ENCODE peak calls at places on chromosomes 1 and 21, in seven cellular contexts. E is HCT116, Z is aorta, F is left ventricle myocardium inferior, K is NT2/D1, J is PC-3, C is SK-N-SH. G is an unnamed sample. For H3K27me3, the result is how much of the 10 kb centered on the place peaks cover.

GRCh38 chr1:41547781-41548560 is 63.5 kb upstream of the EDN2 start:
- DNase-seq in K (no peak), C (no peak), J (no peak), E (no peak), F (no peak), Z (no peak), G (no peak)

GRCh38 chr1:115116511-115116910 is 27.2 kb upstream of the TSPAN2 start:
- DNase-seq in Z (no peak), F (no peak), C (no peak), E (no peak), J (peak), K (no peak), G (no peak)

GRCh38 chr21:20257052-20257451 is 741.2 kb upstream of the NCAM2 start:
- DNase-seq in C (no peak), Z (no peak), K (no peak), J (no peak), F (no peak), E (no peak), G (no peak)

GRCh38 chr1:222104661-222105392 is 362.9 kb upstream of the DUSP10 start:
- DNase-seq in E (no peak), K (no peak), F (no peak), C (no peak), J (no peak), Z (no peak), G (no peak)

GRCh38 chr1:114510235-114511047 is 562 bp downstream of the TRIM33 start:
- DNase-seq in Z (peak), C (peak), K (no peak), E (peak), F (peak), J (no peak), G (peak)

GRCh38 chr1:205627956-205628355 is 3.9 kb downstream of the ELK4 start:
- DNase-seq in E (no peak), Z (no peak), J (no peak), K (no peak), F (no peak), C (no peak), G (no peak)

GRCh38 chr1:211752951-211753486 is 77.5 kb downstream of the LPGAT1 start:
- DNase-seq in K (no peak), F (no peak), C (no peak), E (no peak), J (no peak), Z (no peak), G (no peak)

GRCh38 chr21:32732544-32732943 is 4.7 kb upstream of the SYNJ1 start:
- DNase-seq in E (no peak), J (peak), F (no peak), C (no peak), K (no peak), Z (no peak), G (no peak)

GRCh38 chr21:45525153-45525909 is 16.9 kb downstream of the SLC19A1 start:
- DNase-seq in C (no peak), F (peak), J (no peak), E (no peak), K (no peak), Z (peak), G (peak)

GRCh38 chr21:34945288-34945687 is 103.8 kb downstream of the RUNX1 start:
- DNase-seq in F (no peak), E (no peak), K (no peak), Z (no peak), C (no peak), J (no peak), G (no peak)

GRCh38 chr1:228866498-228866897 is 131.2 kb downstream of the RHOU start:
- DNase-seq in C (peak), F (no peak), J (no peak), Z (no peak), K (no peak), E (no peak), G (no peak)

GRCh38 chr1:36161656-36162531 is 5.9 kb downstream of the MAP7D1 start:
- DNase-seq in Z (peak), E (no peak), K (no peak), J (peak), C (no peak), F (no peak), G (peak)

GRCh38 chr1:115196291-115196690 is 107.0 kb upstream of the TSPAN2 start:
- DNase-seq in E (no peak), K (no peak), J (no peak), Z (no peak), F (no peak), C (no peak), G (no peak)

GRCh38 chr1:5834477-5835178 is 157.6 kb downstream of the NPHP4 start:
- DNase-seq in E (no peak), C (no peak), J (no peak), K (no peak), Z (no peak), F (no peak), G (no peak)

GRCh38 chr1:22772054-22772453 is 61.4 kb downstream of the EPHB2 start:
- DNase-seq in J (no peak), K (no peak), Z (peak), C (no peak), F (no peak), E (no peak), G (peak)
- H3K27me3 ChIP-seq in J (under half), K (under half), Z (under half), C (under half), F (half or more), E (under half), G (under half)

GRCh38 chr1:23823767-23824166 is 1.5 kb downstream of the HMGCL start:
- DNase-seq in C (no peak), J (no peak), Z (no peak), K (no peak), F (no peak), E (no peak), G (no peak)
- H3K4me3 ChIP-seq in C (no peak), J (no peak), Z (no peak), K (no peak), F (no peak), E (peak), G (peak)

GRCh38 chr1:18118078-18118477 is 10.5 kb downstream of the IGSF21 start:
- DNase-seq in K (no peak), J (no peak), E (no peak), Z (peak), F (peak), C (no peak), G (no peak)
- H3K27me3 ChIP-seq in K (under half), J (under half), E (under half), Z (under half), F (half or more), C (under half), G (under half)

GRCh38 chr1:53729536-53730485 is 9.2 kb downstream of the GLIS1 start:
- DNase-seq in E (no peak), F (no peak), J (no peak), Z (no peak), C (no peak), K (no peak), G (no peak)

GRCh38 chr1:53728196-53728595 is 10.8 kb downstream of the GLIS1 start:
- DNase-seq in C (no peak), K (no peak), F (no peak), E (no peak), Z (no peak), J (no peak), G (no peak)

GRCh38 chr1:53727461-53727860 is 11.5 kb downstream of the GLIS1 start:
- DNase-seq in E (no peak), Z (no peak), F (no peak), C (no peak), J (no peak), K (no peak), G (no peak)

GRCh38 chr1:53731201-53731600 is 7.8 kb downstream of the GLIS1 start:
- DNase-seq in F (no peak), Z (no peak), C (no peak), E (no peak), J (no peak), K (no peak), G (no peak)

GRCh38 chr1:53728702-53729535 is 10.0 kb downstream of the GLIS1 start:
- DNase-seq in J (no peak), K (no peak), C (no peak), E (no peak), F (no peak), Z (no peak), G (no peak)
- H3K4me3 ChIP-seq in J (no peak), K (no peak), C (no peak), E (no peak), F (no peak), Z (no peak), G (no peak)

GRCh38 chr1:184967045-184967444 is 7.3 kb downstream of the NIBAN1 start:
- DNase-seq in F (no peak), Z (no peak), K (no peak), J (no peak), E (no peak), C (no peak), G (no peak)
- H3K27me3 ChIP-seq in F (under half), Z (under half), K (under half), J (under half), E (under half), C (under half), G (under half)

GRCh38 chr1:8024329-8024728 is 1.8 kb downstream of the ERRFI1 start:
- DNase-seq in C (no peak), F (no peak), J (peak), E (no peak), K (no peak), Z (no peak), G (no peak)

GRCh38 chr1:8021676-8022266 is 4.3 kb downstream of the ERRFI1 start:
- DNase-seq in C (no peak), F (no peak), Z (no peak), J (no peak), K (no peak), E (no peak), G (no peak)

GRCh38 chr1:8023287-8023994 is 2.7 kb downstream of the ERRFI1 start:
- DNase-seq in K (no peak), E (no peak), Z (no peak), F (no peak), J (no peak), C (no peak), G (no peak)

GRCh38 chr1:8023995-8024313 is 2.2 kb downstream of the ERRFI1 start:
- DNase-seq in F (no peak), K (no peak), J (no peak), Z (no peak), C (no peak), E (no peak), G (no peak)

GRCh38 chr1:8022395-8023286 is 3.5 kb downstream of the ERRFI1 start:
- DNase-seq in K (no peak), Z (no peak), E (no peak), C (no peak), J (no peak), F (no peak), G (no peak)
- H3K4me3 ChIP-seq in K (no peak), Z (no peak), E (peak), C (no peak), J (peak), F (peak), G (peak)

G was measured in psoas muscle.